ENCODE peak calls at places on chromosomes 6 and 20, in eight cellular contexts. One of them, this sample, is unnamed.

GRCh38 chr20:1702288-1702687 is 44.7 kb upstream of the SIRPG start:
- DNase-seq in GM23338: no peak
- DNase-seq in left ventricle myocardium inferior: no peak
- DNase-seq in WERI-Rb-1: no peak
- DNase-seq in upper lobe of right lung: no peak
- DNase-seq in lung: no peak
- DNase-seq in spleen: no peak
- DNase-seq in colonic mucosa: no peak
- DNase-seq in this sample: no peak

GRCh38 chr6:170088349-170088951 is 202.4 kb downstream of the DLL1 start:
- DNase-seq in colonic mucosa: no peak
- DNase-seq in WERI-Rb-1: no peak
- DNase-seq in GM23338: no peak
- DNase-seq in left ventricle myocardium inferior: peak; percentile 13
- DNase-seq in lung: no peak
- DNase-seq in upper lobe of right lung: peak; percentile 61
- DNase-seq in spleen: peak; percentile 88
- DNase-seq in this sample: peak; percentile 45

GRCh38 chr20:48075591-48076174 is 290.4 kb upstream of the SULF2 start:
- DNase-seq in left ventricle myocardium inferior: no peak
- DNase-seq in lung: no peak
- DNase-seq in upper lobe of right lung: no peak
- DNase-seq in WERI-Rb-1: no peak
- DNase-seq in colonic mucosa: no peak
- DNase-seq in spleen: no peak
- DNase-seq in GM23338: no peak
- DNase-seq in this sample: no peak

GRCh38 chr6:110874880-110875547 is 429 bp downstream of the AMD1 start:
- DNase-seq in left ventricle myocardium inferior: peak; percentile 37
- DNase-seq in upper lobe of right lung: peak; percentile 82
- DNase-seq in lung: peak; percentile 37
- DNase-seq in spleen: peak; percentile 93
- DNase-seq in colonic mucosa: peak; percentile 53
- DNase-seq in GM23338: no peak
- DNase-seq in WERI-Rb-1: peak; percentile 40
- DNase-seq in this sample: no peak

GRCh38 chr20:11000416-11000815 is 326.6 kb upstream of the JAG1 start:
- DNase-seq in colonic mucosa: no peak
- DNase-seq in upper lobe of right lung: no peak
- DNase-seq in GM23338: no peak
- DNase-seq in WERI-Rb-1: no peak
- DNase-seq in lung: no peak
- DNase-seq in spleen: no peak
- DNase-seq in left ventricle myocardium inferior: no peak
- DNase-seq in this sample: no peak

GRCh38 chr6:144633886-144634285 is 348.8 kb downstream of the UTRN start:
- DNase-seq in lung: no peak
- DNase-seq in spleen: no peak
- DNase-seq in WERI-Rb-1: no peak
- DNase-seq in colonic mucosa: no peak
- DNase-seq in upper lobe of right lung: no peak
- DNase-seq in left ventricle myocardium inferior: no peak
- DNase-seq in GM23338: no peak
- DNase-seq in this sample: no peak

GRCh38 chr20:33249456-33249855 is 13.7 kb downstream of the BPIFA1 start:
- DNase-seq in lung: no peak
- DNase-seq in left ventricle myocardium inferior: no peak
- DNase-seq in spleen: no peak
- DNase-seq in GM23338: no peak
- DNase-seq in colonic mucosa: no peak
- DNase-seq in upper lobe of right lung: no peak
- DNase-seq in WERI-Rb-1: peak; percentile 13
- DNase-seq in this sample: no peak

GRCh38 chr6:89205819-89206218 is 11.3 kb downstream of the GABRR1 start:
- DNase-seq in lung: no peak
- DNase-seq in upper lobe of right lung: no peak
- DNase-seq in spleen: no peak
- DNase-seq in colonic mucosa: no peak
- DNase-seq in GM23338: no peak
- DNase-seq in left ventricle myocardium inferior: no peak
- DNase-seq in WERI-Rb-1: no peak
- DNase-seq in this sample: no peak

GRCh38 chr6:78770766-78771165 is 96.6 kb upstream of the IRAK1BP1 start:
- DNase-seq in upper lobe of right lung: no peak
- DNase-seq in GM23338: peak; percentile 35
- DNase-seq in left ventricle myocardium inferior: no peak
- DNase-seq in colonic mucosa: no peak
- DNase-seq in lung: no peak
- DNase-seq in spleen: no peak
- DNase-seq in WERI-Rb-1: no peak
- DNase-seq in this sample: no peak

GRCh38 chr6:74638467-74638866 is 567.4 kb downstream of the COL12A1 start:
- DNase-seq in upper lobe of right lung: no peak
- DNase-seq in left ventricle myocardium inferior: no peak
- DNase-seq in lung: no peak
- DNase-seq in colonic mucosa: no peak
- DNase-seq in spleen: no peak
- DNase-seq in GM23338: no peak
- DNase-seq in WERI-Rb-1: no peak
- DNase-seq in this sample: no peak

GRCh38 chr20:40956503-40956902 is 72.1 kb upstream of the TOP1 start:
- DNase-seq in upper lobe of right lung: no peak
- DNase-seq in lung: no peak
- DNase-seq in left ventricle myocardium inferior: no peak
- DNase-seq in spleen: no peak
- DNase-seq in WERI-Rb-1: no peak
- DNase-seq in GM23338: no peak
- DNase-seq in colonic mucosa: peak; percentile 15
- DNase-seq in this sample: peak; percentile 68

GRCh38 chr6:166989427-166990034 is 9.7 kb upstream of the CEP43 start:
- DNase-seq in GM23338: peak; percentile 70
- DNase-seq in upper lobe of right lung: no peak
- DNase-seq in left ventricle myocardium inferior: no peak
- DNase-seq in spleen: no peak
- DNase-seq in lung: no peak
- DNase-seq in WERI-Rb-1: no peak
- DNase-seq in colonic mucosa: no peak
- DNase-seq in this sample: no peak

GRCh38 chr6:150202934-150203333 is 60.1 kb downstream of the PPP1R14C start:
- DNase-seq in spleen: no peak
- DNase-seq in GM23338: no peak
- DNase-seq in upper lobe of right lung: no peak
- DNase-seq in colonic mucosa: no peak
- DNase-seq in WERI-Rb-1: no peak
- DNase-seq in lung: no peak
- DNase-seq in left ventricle myocardium inferior: no peak
- DNase-seq in this sample: no peak

GRCh38 chr6:79702701-79703100 is 71.6 kb downstream of the SH3BGRL2 start:
- DNase-seq in WERI-Rb-1: no peak
- DNase-seq in GM23338: no peak
- DNase-seq in spleen: no peak
- DNase-seq in colonic mucosa: no peak
- DNase-seq in upper lobe of right lung: no peak
- DNase-seq in lung: no peak
- DNase-seq in left ventricle myocardium inferior: no peak
- DNase-seq in this sample: no peak

GRCh38 chr20:667351-668034 is 8.1 kb downstream of the SCRT2 start:
- DNase-seq in spleen: peak; percentile 89
- DNase-seq in lung: peak; percentile 52
- DNase-seq in upper lobe of right lung: peak; percentile 83
- DNase-seq in colonic mucosa: peak; percentile 61
- DNase-seq in WERI-Rb-1: peak; percentile 70
- DNase-seq in left ventricle myocardium inferior: peak; percentile 64
- DNase-seq in GM23338: peak; percentile 87
- DNase-seq in this sample: no peak

GRCh38 chr6:52975580-52975979 is 19.5 kb downstream of the GSTA4 start:
- DNase-seq in GM23338: no peak
- DNase-seq in lung: no peak
- DNase-seq in upper lobe of right lung: no peak
- DNase-seq in colonic mucosa: no peak
- DNase-seq in spleen: no peak
- DNase-seq in WERI-Rb-1: no peak
- DNase-seq in left ventricle myocardium inferior: no peak
- DNase-seq in this sample: no peak

GRCh38 chr20:11451793-11452291 is 465.9 kb upstream of the BTBD3 start:
- DNase-seq in GM23338: peak; percentile 41
- DNase-seq in lung: no peak
- DNase-seq in left ventricle myocardium inferior: no peak
- DNase-seq in colonic mucosa: no peak
- DNase-seq in WERI-Rb-1: peak; percentile 26
- DNase-seq in upper lobe of right lung: no peak
- DNase-seq in spleen: no peak
- DNase-seq in this sample: no peak

GRCh38 chr6:33688006-33688405 is 23.5 kb downstream of the UQCC2 start:
- DNase-seq in colonic mucosa: no peak
- DNase-seq in spleen: no peak
- DNase-seq in GM23338: no peak
- DNase-seq in lung: no peak
- DNase-seq in left ventricle myocardium inferior: no peak
- DNase-seq in upper lobe of right lung: no peak
- DNase-seq in WERI-Rb-1: no peak
- DNase-seq in this sample: peak; percentile 45

GRCh38 chr6:33689879-33690278 is 21.6 kb downstream of the UQCC2 start:
- DNase-seq in colonic mucosa: no peak
- DNase-seq in lung: no peak
- DNase-seq in left ventricle myocardium inferior: no peak
- DNase-seq in WERI-Rb-1: no peak
- DNase-seq in spleen: no peak
- DNase-seq in upper lobe of right lung: no peak
- DNase-seq in GM23338: no peak
- DNase-seq in this sample: no peak

GRCh38 chr6:33689148-33689494 is 22.4 kb downstream of the UQCC2 start:
- DNase-seq in lung: no peak
- DNase-seq in upper lobe of right lung: no peak
- DNase-seq in WERI-Rb-1: no peak
- DNase-seq in GM23338: no peak
- DNase-seq in colonic mucosa: no peak
- DNase-seq in left ventricle myocardium inferior: no peak
- DNase-seq in spleen: no peak
- DNase-seq in this sample: no peak

GRCh38 chr6:33686981-33687975 is 24.2 kb downstream of the UQCC2 start:
- DNase-seq in colonic mucosa: no peak
- DNase-seq in upper lobe of right lung: no peak
- DNase-seq in WERI-Rb-1: no peak
- DNase-seq in lung: no peak
- DNase-seq in GM23338: no peak
- DNase-seq in spleen: no peak
- DNase-seq in left ventricle myocardium inferior: no peak
- DNase-seq in this sample: peak; percentile 55

DNA sequence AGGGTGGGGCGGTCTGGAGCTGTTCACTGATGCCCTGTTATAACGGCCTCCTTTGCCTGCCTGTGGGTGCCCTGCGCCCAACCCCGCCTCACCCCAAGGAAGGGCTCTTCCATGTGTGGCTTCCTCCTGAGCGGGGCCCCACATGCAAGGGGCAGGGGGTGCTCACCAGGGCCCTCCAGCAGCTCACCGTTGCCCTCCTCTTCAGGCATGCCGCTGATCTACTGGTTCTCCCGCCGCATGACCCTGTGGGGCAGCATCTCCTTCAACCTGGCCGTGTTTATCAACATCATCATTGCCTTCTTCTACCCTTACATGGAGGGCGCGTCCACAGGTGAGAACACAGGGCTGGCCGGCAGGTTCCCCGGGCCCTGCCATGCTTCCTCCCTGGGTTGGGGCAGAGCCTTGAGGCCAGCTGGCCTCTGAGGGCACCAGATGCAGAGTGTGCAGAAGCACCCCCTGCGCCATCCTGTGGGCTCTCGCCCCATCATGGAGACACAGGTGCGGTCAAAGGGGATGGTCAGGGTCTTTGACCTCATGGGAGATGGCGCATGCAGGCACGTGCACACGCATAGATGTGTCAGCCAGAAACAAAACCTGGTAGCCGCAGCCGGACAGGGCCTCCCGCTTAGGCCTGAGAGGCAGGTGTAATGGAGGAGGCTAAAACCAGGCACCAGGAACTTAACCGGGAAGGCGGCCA is 22.9 kb downstream of the UQCC2 start:
- DNase-seq in WERI-Rb-1: no peak
- DNase-seq in colonic mucosa: no peak
- DNase-seq in upper lobe of right lung: no peak
- DNase-seq in spleen: no peak
- DNase-seq in GM23338: no peak
- DNase-seq in lung: no peak
- DNase-seq in left ventricle myocardium inferior: no peak
- DNase-seq in this sample: peak; percentile 49
- H3K27ac ChIP-seq in WERI-Rb-1: no peak overlapping the region
- H3K27ac ChIP-seq in colonic mucosa: no peak overlapping the region
- H3K27ac ChIP-seq in upper lobe of right lung: no peak overlapping the region
- H3K27ac ChIP-seq in spleen: no peak overlapping the region
- H3K27ac ChIP-seq in GM23338: no peak overlapping the region
- H3K27ac ChIP-seq in lung: no peak overlapping the region
- H3K27ac ChIP-seq in left ventricle myocardium inferior: no peak overlapping the region
- H3K27ac ChIP-seq in this sample: no peak overlapping the region

DNA sequence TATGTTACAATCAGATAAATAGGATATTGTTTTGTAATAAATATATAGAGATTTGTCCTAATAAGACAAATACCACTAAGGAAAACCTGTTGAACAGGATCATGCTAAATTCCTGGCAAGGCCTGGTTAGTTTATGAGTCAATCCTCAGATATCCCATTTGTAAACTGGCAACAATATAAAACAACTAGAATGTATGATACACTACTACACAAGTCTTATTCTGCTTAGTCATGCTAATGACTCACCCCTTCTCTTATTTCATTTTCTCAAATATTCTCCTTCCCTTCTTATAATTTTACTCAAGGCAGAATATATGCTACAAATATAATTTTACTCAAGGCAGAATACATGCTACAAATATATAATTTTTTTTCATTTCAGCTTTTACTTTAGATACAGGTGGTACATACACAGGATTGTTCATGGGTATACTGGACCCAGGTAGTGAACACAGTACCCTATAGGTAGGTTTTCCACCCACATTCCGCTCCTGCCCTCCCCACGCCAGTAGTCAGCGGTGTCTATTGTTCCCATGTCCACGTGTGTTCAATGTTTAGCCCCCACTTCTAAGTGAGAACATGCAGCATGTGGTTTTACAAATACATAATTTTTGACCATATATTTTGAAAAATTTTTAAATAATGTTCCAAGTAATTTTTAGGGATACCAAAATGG is 6.3 kb downstream of the OSER1 start:
- DNase-seq in colonic mucosa: no peak
- DNase-seq in left ventricle myocardium inferior: no peak
- DNase-seq in GM23338: no peak
- DNase-seq in WERI-Rb-1: no peak
- DNase-seq in upper lobe of right lung: no peak
- DNase-seq in spleen: no peak
- DNase-seq in lung: no peak
- DNase-seq in this sample: peak; percentile 78
- H3K4me3 ChIP-seq in colonic mucosa: no peak overlapping the region
- H3K4me3 ChIP-seq in left ventricle myocardium inferior: no peak overlapping the region
- H3K4me3 ChIP-seq in GM23338: no peak overlapping the region
- H3K4me3 ChIP-seq in WERI-Rb-1: no peak overlapping the region
- H3K4me3 ChIP-seq in upper lobe of right lung: no peak overlapping the region
- H3K4me3 ChIP-seq in spleen: no peak overlapping the region
- H3K4me3 ChIP-seq in lung: no peak overlapping the region
- H3K4me3 ChIP-seq in this sample: no peak overlapping the region

GRCh38 chr6:116511424-116512131 is at the start of gene CALHM5:
- DNase-seq in colonic mucosa: peak; percentile 24
- DNase-seq in WERI-Rb-1: no peak
- DNase-seq in GM23338: peak; percentile 85
- DNase-seq in spleen: no peak
- DNase-seq in left ventricle myocardium inferior: peak; percentile 31
- DNase-seq in upper lobe of right lung: no peak
- DNase-seq in lung: peak; percentile 31
- DNase-seq in this sample: no peak
- H3K27ac ChIP-seq in colonic mucosa: peak within 1 kb of the TSS; percentile 58
- H3K27ac ChIP-seq in WERI-Rb-1: no peak within 1 kb of the TSS
- H3K27ac ChIP-seq in GM23338: peak within 1 kb of the TSS; percentile 2
- H3K27ac ChIP-seq in spleen: peak within 1 kb of the TSS; percentile 70
- H3K27ac ChIP-seq in left ventricle myocardium inferior: peak within 1 kb of the TSS; percentile 94
- H3K27ac ChIP-seq in upper lobe of right lung: peak within 1 kb of the TSS; percentile 86
- H3K27ac ChIP-seq in lung: peak within 1 kb of the TSS; percentile 94
- H3K27ac ChIP-seq in this sample: no peak within 1 kb of the TSS

GRCh38 chr20:25360631-25361286 is 29.9 kb downstream of the ABHD12 start:
- DNase-seq in colonic mucosa: no peak
- DNase-seq in left ventricle myocardium inferior: no peak
- DNase-seq in spleen: no peak
- DNase-seq in upper lobe of right lung: no peak
- DNase-seq in WERI-Rb-1: no peak
- DNase-seq in lung: no peak
- DNase-seq in GM23338: no peak
- DNase-seq in this sample: no peak
- H3K4me3 ChIP-seq in colonic mucosa: no peak overlapping the region
- H3K4me3 ChIP-seq in left ventricle myocardium inferior: no peak overlapping the region
- H3K4me3 ChIP-seq in spleen: no peak overlapping the region
- H3K4me3 ChIP-seq in upper lobe of right lung: no peak overlapping the region
- H3K4me3 ChIP-seq in WERI-Rb-1: no peak overlapping the region
- H3K4me3 ChIP-seq in lung: no peak overlapping the region
- H3K4me3 ChIP-seq in GM23338: no peak overlapping the region
- H3K4me3 ChIP-seq in this sample: no peak overlapping the region